ENCODE peak calls at places on chromosomes 4 and X, in five cellular contexts. M, T, Z, R and S are unnamed samples.

GRCh38 chr4:10417720-10418119 is 39.5 kb downstream of the ZNF518B start:
- DNase-seq in M (no peak), T (no peak), Z (no peak), R (no peak), S (no peak)

GRCh38 chrX:31629195-31629594 is 557.4 kb upstream of the FTHL17 start:
- DNase-seq in M (no peak), T (no peak), Z (no peak), R (no peak), S (no peak)

GRCh38 chr4:59339631-59340030 is 1860.5 kb upstream of the ADGRL3 start:
- DNase-seq in M (no peak), T (no peak), Z (no peak), R (no peak), S (no peak)

GRCh38 chrX:109695637-109696036 is 37.4 kb downstream of the ACSL4 start:
- DNase-seq in M (no peak), T (no peak), Z (no peak), R (no peak), S (no peak)

GRCh38 chr4:72983706-72984105 is 85.8 kb downstream of the COX18 start:
- DNase-seq in M (no peak), T (no peak), Z (no peak), R (no peak), S (no peak)

GRCh38 chr4:54767376-54767775 is 109.6 kb downstream of the KIT start:
- DNase-seq in M (no peak), T (no peak), Z (no peak), R (no peak), S (no peak)

GRCh38 chrX:41664307-41665299 is 24.2 kb upstream of the GPR34 start:
- DNase-seq in M (no peak), T (no peak), Z (no peak), R (no peak), S (no peak)

GRCh38 chr4:80101768-80102116 is 28.7 kb upstream of the ANTXR2 start:
- DNase-seq in M (no peak), T (no peak), Z (no peak), R (no peak), S (no peak)

GRCh38 chrX:103789004-103789403 is 12.4 kb downstream of the PLP1 start:
- DNase-seq in M (no peak), T (no peak), Z (no peak), R (no peak), S (no peak)

GRCh38 chr4:13399257-13399656 is 84.9 kb downstream of the RAB28 start:
- DNase-seq in M (no peak), T (no peak), Z (no peak), R (no peak), S (no peak)

GRCh38 chr4:40333921-40334352 is 1.2 kb upstream of the CHRNA9 start:
- DNase-seq in M (no peak), T (no peak), Z (no peak), R (no peak), S (no peak)

GRCh38 chr4:128583753-128584712 is 225.5 kb upstream of the JADE1 start:
- DNase-seq in M (no peak), T (no peak), Z (no peak), R (peak), S (no peak)

GRCh38 chr4:93317046-93317445 is 511.5 kb upstream of the ATOH1 start:
- DNase-seq in M (no peak), T (no peak), Z (no peak), R (no peak), S (no peak)

GRCh38 chr4:43835869-43836268 is 612.7 kb downstream of the KCTD8 start:
- DNase-seq in M (no peak), T (no peak), Z (no peak), R (no peak), S (no peak)
- TF ChIP-seq CTCF in M (no peak), T (no peak), Z (no peak), R (no peak), S (no peak)

GRCh38 chr4:148056879-148057278 is 325.0 kb downstream of the ARHGAP10 start:
- DNase-seq in M (peak), T (no peak), Z (peak), R (no peak), S (peak)
- TF ChIP-seq CTCF in M (no peak), T (no peak), Z (peak), R (no peak), S (peak)

DNA sequence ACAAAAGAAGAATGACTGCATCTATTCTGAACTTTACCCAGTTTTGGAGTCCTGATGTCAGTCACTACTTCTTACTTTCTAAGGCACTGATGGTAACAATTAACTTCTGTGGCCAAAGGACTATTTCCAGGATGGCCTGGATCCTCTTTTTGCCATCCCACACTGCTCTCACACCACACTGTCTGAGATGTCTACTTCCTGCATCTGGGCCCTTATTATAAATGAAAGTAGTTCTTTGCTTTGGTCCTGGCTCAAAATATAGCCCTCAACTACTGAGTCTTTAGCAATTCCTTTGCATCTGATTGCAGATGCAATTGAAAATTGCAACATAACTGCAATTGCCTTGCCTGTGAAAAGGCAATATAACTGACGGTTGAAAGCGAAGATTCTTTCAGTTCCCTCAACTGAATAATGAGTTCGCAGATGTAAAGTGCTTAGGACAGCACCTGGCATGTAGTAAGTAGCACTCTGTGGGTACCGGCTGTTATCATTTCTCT is 44.2 kb downstream of the COQ2 start:
- DNase-seq in M (no peak), T (no peak), Z (no peak), R (no peak), S (no peak)
- TF ChIP-seq CTCF in M (no peak), T (no peak), Z (no peak), R (no peak), S (no peak)

GRCh38 chrX:319579-320125 is 1.1 kb upstream of the GTPBP6 start:
- DNase-seq in M (no peak), T (no peak), Z (no peak), R (peak), S (no peak)

GRCh38 chrX:318068-318738 is 393 bp downstream of the GTPBP6 start:
- DNase-seq in M (peak), T (peak), Z (peak), R (peak), S (peak)

GRCh38 chrX:317424-318067 is 1.1 kb downstream of the GTPBP6 start:
- DNase-seq in M (no peak), T (no peak), Z (no peak), R (no peak), S (no peak)

GRCh38 chrX:320126-320783 is 1.7 kb upstream of the GTPBP6 start:
- DNase-seq in M (no peak), T (no peak), Z (no peak), R (peak), S (peak)

GRCh38 chrX:318739-319578 is at the start of gene GTPBP6:
- DNase-seq in M (peak), T (peak), Z (peak), R (peak), S (peak)
- TF ChIP-seq CTCF in M (peak), T (no peak), Z (no peak), R (no peak), S (no peak)

GRCh38 chr4:11438647-11439046 is 10.0 kb upstream of the HS3ST1 start:
- DNase-seq in M (no peak), T (no peak), Z (no peak), R (no peak), S (no peak)

GRCh38 chr4:11440481-11441181 is 11.9 kb upstream of the HS3ST1 start:
- DNase-seq in M (no peak), T (no peak), Z (no peak), R (no peak), S (no peak)

GRCh38 chr4:11439836-11440235 is 11.1 kb upstream of the HS3ST1 start:
- DNase-seq in M (no peak), T (no peak), Z (no peak), R (no peak), S (no peak)

GRCh38 chr4:11436673-11437072 is 8.0 kb upstream of the HS3ST1 start:
- DNase-seq in M (peak), T (no peak), Z (peak), R (no peak), S (no peak)

DNA sequence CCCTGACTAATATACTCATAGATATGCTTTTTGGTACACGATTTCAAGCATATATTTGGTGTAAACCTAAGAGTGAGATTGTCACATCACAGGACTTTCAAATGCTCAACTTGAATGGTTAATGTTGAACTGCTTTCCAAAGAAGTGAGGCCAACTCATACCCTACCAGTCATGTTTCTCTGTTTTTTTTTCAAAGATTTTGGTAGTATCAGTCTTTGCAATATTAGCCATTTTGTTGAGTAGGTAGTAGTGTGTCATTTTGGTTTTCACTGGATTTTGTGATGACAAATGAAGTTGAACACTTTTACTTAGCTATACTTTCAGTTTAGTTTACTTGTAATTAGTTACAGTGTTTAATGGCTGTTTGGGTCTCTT is 12.5 kb upstream of the HS3ST1 start:
- DNase-seq in M (no peak), T (no peak), Z (no peak), R (no peak), S (no peak)
- TF ChIP-seq CTCF in M (no peak), T (no peak), Z (no peak), R (no peak), S (no peak)

GRCh38 chr4:116546759-116547158 is 538.6 kb downstream of the TRAM1L1 start:
- DNase-seq in M (no peak), T (no peak), Z (no peak), R (no peak), S (no peak)
- TF ChIP-seq CTCF in M (no peak), T (no peak), Z (no peak), R (no peak), S (no peak)

GRCh38 chrX:13084611-13085010 is 40.2 kb upstream of the FAM9C start:
- DNase-seq in M (no peak), T (no peak), Z (no peak), R (no peak), S (no peak)

GRCh38 chrX:13087322-13088154 is 43.1 kb upstream of the FAM9C start:
- DNase-seq in M (peak), T (no peak), Z (no peak), R (no peak), S (peak)

GRCh38 chrX:13086076-13086475 is 41.7 kb upstream of the FAM9C start:
- DNase-seq in M (no peak), T (no peak), Z (no peak), R (no peak), S (no peak)

GRCh38 chrX:13088155-13088485 is 43.7 kb upstream of the FAM9C start:
- DNase-seq in M (peak), T (no peak), Z (no peak), R (no peak), S (no peak)

DNA sequence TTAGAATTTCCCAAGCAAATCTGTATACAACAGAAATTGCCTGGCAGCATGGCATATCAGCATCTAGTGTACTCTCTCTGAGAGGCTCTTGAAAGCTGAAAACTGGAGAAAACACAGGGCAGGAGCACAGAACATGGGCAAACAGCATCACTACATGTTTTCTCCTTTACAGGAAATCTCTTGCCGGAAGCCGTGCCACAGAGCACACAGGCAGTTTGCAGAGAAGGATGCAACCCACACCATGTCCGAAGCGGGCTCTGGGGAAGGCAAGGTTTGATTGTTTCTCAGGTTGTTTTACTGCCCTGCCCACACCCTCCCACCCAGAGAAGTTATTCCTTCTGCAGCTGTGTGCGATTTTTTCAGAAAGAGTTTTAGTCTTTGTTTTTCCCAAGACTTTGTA is 41.1 kb upstream of the FAM9C start:
- DNase-seq in M (peak), T (no peak), Z (no peak), R (no peak), S (no peak)
- TF ChIP-seq CTCF in M (no peak), T (no peak), Z (no peak), R (no peak), S (no peak)